ENCODE peak calls at places on chromosomes 2 and 18, in eight cellular contexts. T is colonic mucosa, X is right cardiac atrium, P is thoracic aorta, A is BE2C, U is NT2/D1, H is ovary, W is RWPE2. Y is an unnamed sample. For H3K9me3, the result is how much of the 10 kb centered on the place peaks cover.

GRCh38 chr2:77488141-77488540 is 34.0 kb downstream of the LRRTM4 start:
- DNase-seq in T (no peak), X (peak), P (no peak), A (no peak), U (no peak), H (no peak), W (no peak), Y (no peak)

GRCh38 chr2:64287321-64287720 is 143.1 kb upstream of the PELI1 start:
- DNase-seq in T (no peak), X (no peak), P (no peak), A (no peak), U (no peak), H (no peak), W (no peak), Y (no peak)

GRCh38 chr2:200306969-200307811 is 697 bp downstream of the SPATS2L start:
- DNase-seq in T (peak), X (peak), P (no peak), A (peak), U (no peak), H (peak), W (no peak), Y (peak)

GRCh38 chr2:128280901-128281321 is 37.8 kb downstream of the HS6ST1 start:
- DNase-seq in T (no peak), X (peak), P (no peak), A (peak), U (no peak), H (peak), W (no peak), Y (no peak)

GRCh38 chr2:28552045-28552823 is 56.4 kb downstream of the PLB1 start:
- DNase-seq in T (no peak), X (no peak), P (no peak), A (no peak), U (no peak), H (no peak), W (no peak), Y (no peak)

GRCh38 chr2:211455225-211455841 is 898.9 kb downstream of the CPS1 start:
- DNase-seq in T (peak), X (no peak), P (no peak), A (peak), U (peak), H (no peak), W (no peak), Y (peak)

GRCh38 chr2:120352701-120353590 is 7.0 kb downstream of the INHBB start:
- DNase-seq in T (no peak), X (no peak), P (no peak), A (no peak), U (no peak), H (no peak), W (no peak), Y (no peak)

GRCh38 chr18:13136689-13137040 is 81.9 kb upstream of the LDLRAD4 start:
- DNase-seq in T (no peak), X (peak), P (no peak), A (peak), U (no peak), H (peak), W (no peak), Y (no peak)

GRCh38 chr2:182324665-182325064 is 102.2 kb downstream of the PDE1A start:
- DNase-seq in T (no peak), X (no peak), P (no peak), A (no peak), U (no peak), H (no peak), W (no peak), Y (no peak)

GRCh38 chr2:204664708-204665121 is 119.4 kb downstream of the PARD3B start:
- DNase-seq in T (no peak), X (no peak), P (no peak), A (no peak), U (no peak), H (no peak), W (no peak), Y (no peak)

GRCh38 chr2:158665536-158666302 is 129.4 kb upstream of the DAPL1 start:
- DNase-seq in T (no peak), X (no peak), P (no peak), A (peak), U (no peak), H (no peak), W (no peak), Y (no peak)

GRCh38 chr18:66077066-66077465 is 326.3 kb downstream of the CDH7 start:
- DNase-seq in T (no peak), X (no peak), P (no peak), A (no peak), U (no peak), H (no peak), W (no peak), Y (no peak)

GRCh38 chr2:152132321-152132720 is 33.5 kb upstream of the CACNB4 start:
- DNase-seq in T (no peak), X (no peak), P (no peak), A (no peak), U (no peak), H (no peak), W (no peak), Y (no peak)

GRCh38 chr2:173076557-173077345 is 1.1 kb downstream of the MAP3K20 start:
- DNase-seq in T (peak), X (peak), P (no peak), A (peak), U (no peak), H (peak), W (peak), Y (no peak)

GRCh38 chr18:60053747-60054304 is 154.0 kb downstream of the PMAIP1 start:
- DNase-seq in T (peak), X (no peak), P (no peak), A (peak), U (no peak), H (no peak), W (peak), Y (no peak)

GRCh38 chr2:111676423-111676822 is 207.6 kb downstream of the ANAPC1 start:
- DNase-seq in T (no peak), X (no peak), P (no peak), A (no peak), U (no peak), H (no peak), W (no peak), Y (no peak)

GRCh38 chr2:88967844-88968243 is 276.4 kb downstream of the RPIA start:
- DNase-seq in T (no peak), X (no peak), P (no peak), A (no peak), U (no peak), H (no peak), W (no peak), Y (no peak)

GRCh38 chr18:702957-703659 is 9.3 kb downstream of the ENOSF1 start:
- DNase-seq in T (peak), X (no peak), P (no peak), A (no peak), U (no peak), H (no peak), W (no peak), Y (no peak)

GRCh38 chr2:28608061-28608828 is 112.4 kb downstream of the PLB1 start:
- DNase-seq in T (no peak), X (peak), P (no peak), A (no peak), U (no peak), H (no peak), W (no peak), Y (no peak)

GRCh38 chr2:239294571-239295054 is 106.2 kb downstream of the HDAC4 start:
- DNase-seq in T (peak), X (peak), P (no peak), A (no peak), U (no peak), H (peak), W (peak), Y (no peak)

GRCh38 chr2:183026424-183026823 is 11.8 kb downstream of the NCKAP1 start:
- DNase-seq in T (no peak), X (no peak), P (no peak), A (no peak), U (no peak), H (no peak), W (no peak), Y (no peak)

GRCh38 chr18:69599377-69599776 is 198.7 kb downstream of the DOK6 start:
- DNase-seq in T (no peak), X (no peak), P (no peak), A (no peak), U (no peak), H (no peak), W (no peak), Y (no peak)

GRCh38 chr2:223801702-223802101 is 35.7 kb downstream of the AP1S3 start:
- DNase-seq in T (no peak), X (no peak), P (no peak), A (no peak), U (no peak), H (no peak), W (no peak), Y (no peak)

GRCh38 chr2:227703280-227703732 is 14.5 kb downstream of the SLC19A3 start:
- DNase-seq in T (no peak), X (no peak), P (no peak), A (no peak), U (no peak), H (no peak), W (no peak), Y (peak)

GRCh38 chr2:6846967-6847695 is 18.6 kb downstream of the CMPK2 start:
- DNase-seq in T (no peak), X (no peak), P (no peak), A (peak), U (no peak), H (no peak), W (no peak), Y (no peak)

GRCh38 chr2:6841537-6842287 is 24.0 kb downstream of the CMPK2 start:
- DNase-seq in T (no peak), X (no peak), P (no peak), A (no peak), U (no peak), H (no peak), W (no peak), Y (no peak)

GRCh38 chr2:6845312-6845711 is 20.4 kb downstream of the CMPK2 start:
- DNase-seq in T (no peak), X (no peak), P (no peak), A (no peak), U (no peak), H (no peak), W (no peak), Y (no peak)

GRCh38 chr2:6846540-6846939 is 19.2 kb downstream of the CMPK2 start:
- DNase-seq in T (no peak), X (no peak), P (no peak), A (no peak), U (no peak), H (no peak), W (no peak), Y (no peak)

GRCh38 chr2:6845903-6846302 is 19.8 kb downstream of the CMPK2 start:
- DNase-seq in T (no peak), X (no peak), P (no peak), A (no peak), U (no peak), H (no peak), W (no peak), Y (no peak)
- H3K9me3 ChIP-seq in T (under half), X (under half), P (half or more), A (under half), U (half or more), H (under half), W (under half), Y (under half)

DNA sequence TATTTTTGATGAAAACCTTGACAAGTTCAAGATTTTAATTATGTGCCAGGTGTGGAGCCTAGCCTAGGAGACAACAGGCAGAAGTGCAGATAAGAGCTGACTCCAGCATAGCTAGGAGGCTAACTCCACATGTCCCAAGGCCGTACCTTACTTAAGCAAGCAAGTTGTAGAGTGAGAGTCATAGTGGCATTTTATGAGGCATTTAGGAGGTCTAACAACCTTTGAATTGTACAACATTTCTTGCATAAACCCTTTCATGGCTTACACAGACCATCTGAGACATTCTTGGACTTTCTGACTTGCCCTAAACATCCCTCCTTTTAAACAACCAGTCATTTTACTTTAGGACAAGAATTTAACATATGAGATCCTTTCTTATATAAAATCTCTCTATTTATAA is 8.3 kb upstream of the SUCLG1 start:
- DNase-seq in T (no peak), X (no peak), P (no peak), A (no peak), U (no peak), H (no peak), W (no peak), Y (no peak)
- H3K9me3 ChIP-seq in T (under half), X (under half), P (under half), A (under half), U (under half), H (under half), W (under half), Y (under half)

GRCh38 chr18:14919666-14920065 is 171.7 kb downstream of the ANKRD30B start:
- DNase-seq in T (peak), X (no peak), P (no peak), A (no peak), U (no peak), H (no peak), W (no peak), Y (peak)
- H3K9me3 ChIP-seq in T (under half), X (under half), P (under half), A (under half), U (under half), H (under half), W (under half), Y (under half)

GRCh38 chr2:81576713-81577112 is 1272.2 kb upstream of the LRRTM1 start:
- DNase-seq in T (no peak), X (no peak), P (no peak), A (no peak), U (no peak), H (no peak), W (no peak), Y (no peak)
- H3K9me3 ChIP-seq in T (under half), X (under half), P (under half), A (under half), U (under half), H (under half), W (under half), Y (under half)

DNA sequence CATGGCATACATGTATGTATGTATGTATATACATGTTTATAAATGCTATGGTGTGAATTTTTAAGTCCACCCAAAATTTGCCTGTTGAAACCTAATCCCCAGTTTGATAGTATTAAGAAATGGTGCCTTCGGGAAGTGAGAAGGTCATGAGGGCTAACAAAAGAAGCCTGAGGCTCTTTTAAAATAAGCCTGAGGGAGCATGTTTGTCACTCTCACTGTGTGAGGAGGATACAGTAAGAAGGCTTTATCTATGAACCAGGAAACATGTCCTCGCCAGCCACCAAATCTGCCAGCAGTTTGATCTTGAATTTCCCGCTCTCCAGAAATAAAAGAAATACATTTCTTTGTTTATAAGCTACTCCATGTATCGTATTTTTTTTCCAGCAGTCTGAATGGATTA is 163.0 kb upstream of the LINC00305 start:
- DNase-seq in T (no peak), X (no peak), P (no peak), A (no peak), U (no peak), H (no peak), W (no peak), Y (no peak)
- H3K9me3 ChIP-seq in T (under half), X (under half), P (under half), A (under half), U (under half), H (under half), W (under half), Y (under half)

GRCh38 chr2:107622741-107623310 is 203.9 kb upstream of the RGPD4 start:
- DNase-seq in T (no peak), X (no peak), P (no peak), A (no peak), U (no peak), H (no peak), W (no peak), Y (no peak)
- H3K9me3 ChIP-seq in T (under half), X (under half), P (under half), A (under half), U (under half), H (under half), W (under half), Y (under half)

GRCh38 chr2:95699201-95699600 is 107.4 kb downstream of the TRIM43 start:
- DNase-seq in T (no peak), X (no peak), P (no peak), A (no peak), U (no peak), H (no peak), W (no peak), Y (no peak)

GRCh38 chr2:95695613-95696012 is 103.8 kb downstream of the TRIM43 start:
- DNase-seq in T (no peak), X (peak), P (no peak), A (no peak), U (no peak), H (no peak), W (no peak), Y (no peak)

GRCh38 chr2:95700554-95700953 is 108.8 kb downstream of the TRIM43 start:
- DNase-seq in T (no peak), X (no peak), P (no peak), A (no peak), U (no peak), H (no peak), W (no peak), Y (no peak)

GRCh38 chr2:95698166-95698565 is 106.4 kb downstream of the TRIM43 start:
- DNase-seq in T (no peak), X (no peak), P (no peak), A (no peak), U (no peak), H (no peak), W (no peak), Y (no peak)
- H3K9me3 ChIP-seq in T (under half), X (under half), P (under half), A (under half), U (under half), H (under half), W (under half), Y (under half)